ENCODE peak calls at places on chromosomes 6 and 20, in five cellular contexts. E, L, B, K and O are unnamed samples. For H3K36me3, the result is how much of the 10 kb centered on the place peaks cover.

GRCh38 chr20:50146214-50146613 is 7.3 kb downstream of the PEDS1 start:
- DNase-seq in B (no peak), K (peak), L (no peak), E (no peak), O (no peak)

GRCh38 chr20:63574829-63575720 is 1.0 kb upstream of the HELZ2 start:
- DNase-seq in L (no peak), E (no peak), B (no peak), K (peak), O (no peak)

GRCh38 chr20:50295345-50295744 is 104.7 kb downstream of the CEBPB start:
- DNase-seq in K (no peak), B (no peak), E (no peak), L (no peak), O (no peak)

GRCh38 chr6:37565267-37566208 is 65.8 kb upstream of the CCDC167 start:
- DNase-seq in L (no peak), E (peak), K (no peak), B (no peak), O (no peak)

GRCh38 chr6:112282217-112282616 is 27.9 kb upstream of the LAMA4 start:
- DNase-seq in B (peak), K (peak), E (peak), L (peak), O (no peak)

GRCh38 chr6:152096863-152097496 is 289.5 kb downstream of the ESR1 start:
- DNase-seq in K (peak), L (no peak), B (no peak), E (no peak), O (no peak)

GRCh38 chr6:36858407-36858981 is 16.1 kb downstream of the PPIL1 start:
- DNase-seq in B (peak), K (peak), E (peak), L (peak), O (no peak)

GRCh38 chr6:166228839-166229528 is 61.3 kb upstream of the TBXT start:
- DNase-seq in E (peak), K (no peak), L (no peak), B (no peak), O (no peak)

GRCh38 chr20:376089-376488 is 4.5 kb upstream of the TRIB3 start:
- DNase-seq in B (no peak), L (no peak), K (no peak), E (no peak), O (no peak)

GRCh38 chr20:24581443-24582170 is 112.2 kb downstream of the SYNDIG1 start:
- DNase-seq in E (no peak), B (no peak), K (no peak), L (no peak), O (no peak)

GRCh38 chr6:136123464-136123863 is 126.6 kb downstream of the MTFR2 start:
- DNase-seq in E (no peak), K (peak), L (no peak), B (no peak), O (no peak)

GRCh38 chr6:138088307-138088744 is 18.9 kb downstream of the PERP start:
- DNase-seq in K (peak), L (no peak), B (peak), E (no peak), O (no peak)

GRCh38 chr20:48260370-48260769 is 475.1 kb upstream of the SULF2 start:
- DNase-seq in E (peak), K (no peak), B (no peak), L (peak), O (no peak)

GRCh38 chr20:48198951-48199431 is 413.7 kb upstream of the SULF2 start:
- DNase-seq in B (no peak), K (no peak), E (no peak), L (no peak), O (no peak)

GRCh38 chr6:109867970-109868358 is 110.1 kb upstream of the GPR6 start:
- DNase-seq in B (no peak), K (no peak), E (no peak), L (no peak), O (no peak)

DNA sequence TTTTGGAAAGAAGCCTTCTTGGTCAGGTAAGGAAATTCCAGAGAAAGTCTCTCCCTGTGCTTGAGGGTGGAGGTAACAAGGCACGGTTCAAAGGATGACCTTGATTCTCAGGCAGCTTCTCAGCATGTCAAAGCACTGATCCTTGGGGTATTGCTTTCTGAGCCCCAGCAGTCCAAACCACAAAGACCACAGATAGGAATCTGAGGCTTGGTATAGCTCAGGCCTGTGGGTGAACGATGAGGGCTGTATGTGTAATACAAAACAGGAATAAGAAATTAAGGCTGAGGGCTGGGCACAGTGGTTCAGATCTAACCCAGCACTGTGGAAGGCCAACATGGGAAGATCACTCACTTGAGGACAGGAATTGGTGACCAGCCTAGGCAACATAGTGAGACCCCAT is 70.2 kb upstream of the SLC22A1 start:
- DNase-seq in K (no peak), B (no peak), E (no peak), L (no peak), O (no peak)
- H3K36me3 ChIP-seq in K (half or more), B (half or more), E (half or more), L (half or more), O (under half)

DNA sequence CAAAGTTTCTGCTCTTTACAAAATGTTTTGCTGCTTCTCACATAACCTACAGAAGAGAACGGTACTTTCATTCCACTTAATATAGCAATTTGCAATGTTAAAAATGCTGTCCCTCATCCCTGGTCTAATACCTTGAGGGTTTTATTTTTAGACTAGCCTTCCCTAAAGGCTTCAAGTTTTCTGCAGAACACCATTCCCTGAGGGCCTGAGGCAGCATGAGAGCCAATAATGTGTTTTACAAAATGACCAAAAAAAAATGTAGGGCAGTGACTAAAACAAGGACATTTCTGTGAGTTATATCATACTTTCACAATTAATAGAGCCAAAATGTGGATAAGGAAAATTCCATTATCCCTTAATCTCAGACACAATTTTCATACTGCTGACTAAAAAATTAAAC is 22.7 kb downstream of the GPR63 start:
- DNase-seq in L (no peak), E (no peak), K (peak), B (no peak), O (no peak)
- H3K27ac ChIP-seq in L (no peak), E (no peak), K (peak), B (peak), O (no peak)

DNA sequence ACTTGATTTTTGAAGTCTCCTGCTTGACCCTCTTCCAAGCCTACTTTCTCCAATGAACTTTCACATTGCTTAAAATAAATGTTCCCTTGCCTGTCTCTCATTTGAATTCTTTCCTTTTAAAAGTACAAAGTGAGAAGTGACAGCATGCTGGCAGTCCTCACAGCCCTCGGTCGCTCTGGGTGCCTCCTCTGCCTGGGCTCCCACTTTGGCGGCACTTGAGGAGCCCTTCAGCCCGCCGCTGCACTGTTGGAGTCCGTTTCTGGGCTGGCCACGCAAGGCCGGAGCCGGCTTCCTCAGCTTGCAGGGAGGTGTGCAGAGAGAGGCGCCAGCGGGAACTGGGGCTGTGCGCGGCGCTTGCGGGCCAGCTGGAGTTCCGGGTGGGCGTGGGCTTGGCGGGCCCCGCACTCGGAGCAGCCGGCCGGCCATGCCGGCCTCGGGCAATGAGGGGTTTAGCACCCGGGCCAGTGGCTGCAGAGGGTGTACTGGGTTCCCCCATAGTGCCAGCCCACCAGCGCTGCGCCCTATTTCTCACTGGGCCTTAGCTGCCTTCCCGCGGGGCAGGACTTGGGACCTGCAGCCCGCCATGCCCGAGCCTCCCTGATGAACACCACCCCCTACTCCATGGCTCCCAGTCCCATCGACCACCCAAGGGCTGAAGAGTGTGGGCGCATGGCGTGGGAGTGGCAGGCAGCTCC is 31.9 kb downstream of the SERPINB6 start:
- DNase-seq in L (peak), K (no peak), B (no peak), E (peak), O (no peak)
- TF ChIP-seq CTCF in L (no peak), K (no peak), B (no peak), E (no peak), O (no peak)

GRCh38 chr20:37237656-37238055 is 24.0 kb downstream of the GHRH start:
- DNase-seq in K (no peak), B (no peak), E (no peak), L (no peak), O (no peak)
- H3K36me3 ChIP-seq in K (half or more), B (half or more), E (half or more), L (half or more), O (under half)

GRCh38 chr6:52925919-52926792 is 16.7 kb upstream of the GSTA3 start:
- DNase-seq in B (no peak), K (no peak), E (no peak), L (no peak), O (no peak)
- H3K27ac ChIP-seq in B (no peak), K (no peak), E (no peak), L (no peak), O (no peak)

DNA sequence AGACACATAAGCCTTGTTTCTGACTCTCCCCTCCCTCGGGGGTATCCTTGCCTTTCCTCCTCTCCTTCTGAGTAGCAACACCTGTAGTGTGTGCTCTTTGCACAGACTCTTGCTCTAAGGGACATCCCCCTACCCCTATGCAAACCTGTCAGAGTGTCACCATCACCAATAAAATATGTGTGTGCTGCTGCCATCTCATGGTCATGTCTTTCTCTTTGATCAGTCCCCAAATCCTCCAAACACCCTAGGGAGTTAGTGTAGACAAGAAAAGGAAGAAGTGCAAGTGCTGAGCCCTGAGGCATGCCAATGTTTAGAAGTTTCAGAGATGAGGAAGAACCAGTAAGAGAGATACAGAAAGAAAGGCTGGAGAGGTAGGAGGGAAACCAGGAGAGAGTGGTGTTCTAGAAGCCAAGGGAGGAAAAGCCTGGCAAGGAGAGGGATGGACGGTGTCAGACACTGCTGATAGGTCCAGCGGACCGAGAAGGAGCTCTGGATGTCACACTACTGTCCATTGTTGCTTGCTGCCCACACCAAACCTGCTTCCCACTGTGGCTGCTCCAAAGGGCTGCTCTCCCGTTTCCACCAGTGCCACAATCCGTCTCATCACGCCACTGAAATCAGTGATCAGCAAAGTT is 16.4 kb downstream of the TRMT6 start:
- DNase-seq in E (peak), K (no peak), L (no peak), B (no peak), O (no peak)
- TF ChIP-seq CTCF in E (peak), K (no peak), L (peak), B (peak), O (peak)